ENCODE peak calls at places on chromosomes 6 and 20, in nine cellular contexts. T, A, P, N, E, S, O, M and I are unnamed samples.

GRCh38 chr6:115539531-115539930 is 521.2 kb downstream of the FRK start:
- DNase-seq in N (no peak), P (no peak), S (no peak), A (no peak), T (no peak), O (no peak), E (no peak), M (no peak), I (no peak)

GRCh38 chr6:101462576-101462975 is 69.1 kb downstream of the GRIK2 start:
- DNase-seq in A (no peak), O (peak), E (no peak), P (no peak), S (no peak), T (no peak), M (no peak), N (no peak), I (no peak)

GRCh38 chr6:146650799-146651481 is 52.2 kb downstream of the ADGB start:
- DNase-seq in M (no peak), T (no peak), S (no peak), E (no peak), A (no peak), O (no peak), N (no peak), P (no peak), I (no peak)

GRCh38 chr6:111866857-111867256 is 6.4 kb downstream of the FYN start:
- DNase-seq in S (no peak), A (no peak), M (no peak), O (no peak), T (no peak), E (no peak), P (no peak), N (no peak), I (no peak)

GRCh38 chr6:44068607-44069296 is 58.5 kb downstream of the MRPL14 start:
- DNase-seq in M (no peak), O (no peak), T (no peak), A (no peak), P (no peak), S (no peak), E (no peak), N (no peak), I (no peak)

GRCh38 chr6:83633609-83634008 is 75.3 kb downstream of the SNAP91 start:
- DNase-seq in E (no peak), S (no peak), O (no peak), M (peak), A (no peak), T (no peak), N (no peak), P (no peak), I (no peak)

GRCh38 chr6:35035481-35036030 is 105.6 kb downstream of the TCP11 start:
- DNase-seq in M (peak), A (no peak), S (no peak), E (no peak), T (no peak), O (no peak), N (no peak), P (no peak), I (no peak)

GRCh38 chr6:112780498-112781096 is 433.5 kb downstream of the RFPL4B start:
- DNase-seq in O (peak), N (peak), P (peak), S (peak), A (no peak), E (peak), M (peak), T (peak), I (peak)

GRCh38 chr6:136226027-136226673 is 24.0 kb downstream of the MTFR2 start:
- DNase-seq in E (peak), P (peak), O (peak), T (peak), N (peak), A (no peak), M (peak), S (peak), I (peak)

GRCh38 chr20:6180531-6180930 is 57.7 kb upstream of the FERMT1 start:
- DNase-seq in A (no peak), N (no peak), T (no peak), M (no peak), O (no peak), E (no peak), P (no peak), S (no peak), I (no peak)

GRCh38 chr6:30885481-30885998 is 1.2 kb downstream of the DDR1 start:
- DNase-seq in A (no peak), M (peak), T (peak), S (peak), E (no peak), N (peak), P (no peak), O (no peak), I (no peak)

GRCh38 chr6:108966855-108967755 is 118.9 kb downstream of the ARMC2 start:
- DNase-seq in O (peak), S (peak), T (peak), M (peak), P (no peak), A (no peak), E (no peak), N (no peak), I (peak)

GRCh38 chr6:52299598-52300144 is 15.1 kb upstream of the MCM3 start:
- DNase-seq in M (no peak), O (no peak), A (no peak), E (no peak), T (no peak), N (no peak), S (no peak), P (no peak), I (no peak)

GRCh38 chr6:11824986-11825385 is 46.4 kb upstream of the ADTRP start:
- DNase-seq in A (no peak), M (no peak), S (no peak), E (no peak), P (no peak), N (no peak), O (no peak), T (no peak), I (no peak)

GRCh38 chr6:163675611-163676010 is 261.1 kb downstream of the QKI start:
- DNase-seq in S (no peak), O (no peak), M (no peak), A (no peak), T (no peak), P (no peak), E (no peak), N (no peak), I (no peak)

GRCh38 chr6:121573466-121573865 is 138.0 kb downstream of the GJA1 start:
- DNase-seq in N (no peak), M (no peak), O (no peak), A (no peak), T (no peak), E (no peak), P (no peak), S (no peak), I (no peak)

GRCh38 chr6:138035070-138035469 is 72.1 kb downstream of the PERP start:
- DNase-seq in O (no peak), T (no peak), E (peak), M (peak), A (no peak), P (no peak), S (no peak), N (no peak), I (no peak)

GRCh38 chr6:160387887-160388286 is 39.7 kb downstream of the SLC22A3 start:
- DNase-seq in N (no peak), S (no peak), P (no peak), T (no peak), O (no peak), A (no peak), E (no peak), M (no peak), I (no peak)

GRCh38 chr6:16982827-16983226 is 119.0 kb upstream of the STMND1 start:
- DNase-seq in M (no peak), S (no peak), N (no peak), O (no peak), P (no peak), A (no peak), E (no peak), T (no peak), I (no peak)

GRCh38 chr6:163717106-163717764 is 302.7 kb downstream of the QKI start:
- DNase-seq in M (no peak), A (no peak), N (no peak), O (no peak), T (no peak), E (no peak), S (no peak), P (no peak), I (no peak)

GRCh38 chr20:46914789-46915359 is 20.2 kb downstream of the EYA2 start:
- DNase-seq in T (no peak), N (no peak), M (no peak), A (no peak), O (no peak), P (no peak), S (no peak), E (peak), I (no peak)

GRCh38 chr6:146670161-146670560 is 71.4 kb downstream of the ADGB start:
- DNase-seq in S (no peak), O (no peak), M (no peak), T (no peak), N (no peak), E (no peak), P (no peak), A (no peak), I (no peak)

GRCh38 chr6:43964659-43965570 is 162.3 kb downstream of the MRPL14 start:
- DNase-seq in P (no peak), E (peak), S (no peak), N (no peak), T (peak), O (no peak), A (no peak), M (no peak), I (no peak)

GRCh38 chr20:57621426-57622200 is 1.4 kb upstream of the ZBP1 start:
- DNase-seq in E (no peak), A (no peak), T (no peak), M (no peak), S (no peak), P (no peak), O (no peak), N (no peak), I (no peak)

GRCh38 chr6:85537055-85537494 is 56.6 kb downstream of the SNX14 start:
- DNase-seq in M (no peak), A (no peak), E (no peak), P (no peak), S (no peak), T (peak), N (no peak), O (no peak), I (peak)

GRCh38 chr6:148524509-148524908 is 181.9 kb downstream of the SASH1 start:
- DNase-seq in P (no peak), M (no peak), N (no peak), A (no peak), S (no peak), E (no peak), O (no peak), T (no peak), I (no peak)

GRCh38 chr6:106527979-106528378 is 101.3 kb downstream of the RTN4IP1 start:
- DNase-seq in P (no peak), T (no peak), S (no peak), M (no peak), A (no peak), N (no peak), O (no peak), E (no peak), I (no peak)

GRCh38 chr6:92723390-92723931 is 695.9 kb downstream of the EPHA7 start:
- DNase-seq in E (no peak), P (no peak), M (no peak), O (no peak), T (peak), N (no peak), A (no peak), S (no peak), I (no peak)

GRCh38 chr20:25064561-25064960 is 6.6 kb upstream of the ACSS1 start:
- DNase-seq in S (no peak), N (no peak), A (no peak), O (no peak), M (no peak), T (no peak), E (no peak), P (no peak), I (no peak)

GRCh38 chr20:52799130-52799529 is 173.0 kb upstream of the TSHZ2 start:
- DNase-seq in A (no peak), S (no peak), E (no peak), P (no peak), T (no peak), O (no peak), M (no peak), N (no peak), I (no peak)

GRCh38 chr20:25496968-25497401 is 88.3 kb downstream of the NINL start:
- DNase-seq in P (no peak), N (no peak), O (no peak), M (no peak), S (no peak), E (no peak), A (no peak), T (no peak), I (no peak)

GRCh38 chr6:50843842-50844241 is 25.2 kb downstream of the TFAP2B start:
- DNase-seq in N (no peak), S (no peak), A (no peak), M (no peak), P (no peak), E (no peak), O (no peak), T (no peak), I (no peak)

GRCh38 chr6:21586760-21587181 is 6.8 kb upstream of the SOX4 start:
- DNase-seq in M (no peak), S (no peak), N (no peak), P (peak), T (peak), E (peak), A (no peak), O (no peak), I (no peak)

GRCh38 chr6:146881228-146882181 is 282.7 kb downstream of the ADGB start:
- DNase-seq in T (no peak), N (no peak), S (no peak), O (no peak), M (no peak), A (no peak), E (no peak), P (no peak), I (no peak)

GRCh38 chr6:52407467-52407866 is 12.7 kb upstream of the EFHC1 start:
- DNase-seq in M (peak), E (no peak), A (no peak), S (peak), O (peak), N (no peak), T (peak), P (peak), I (peak)

GRCh38 chr6:101146389-101146788 is 247.1 kb upstream of the GRIK2 start:
- DNase-seq in T (no peak), O (no peak), E (no peak), S (no peak), M (no peak), P (no peak), N (no peak), A (no peak), I (no peak)

GRCh38 chr6:77650098-77650663 is 2.7 kb upstream of the MEI4 start:
- DNase-seq in E (no peak), M (peak), A (no peak), N (peak), S (peak), P (peak), T (no peak), O (no peak), I (no peak)

GRCh38 chr20:37856932-37857660 is 45.8 kb upstream of the VSTM2L start:
- DNase-seq in M (no peak), O (no peak), E (no peak), S (no peak), A (no peak), N (no peak), P (no peak), T (no peak), I (no peak)

GRCh38 chr20:5141615-5142014 is 14.8 kb downstream of the CDS2 start:
- DNase-seq in T (no peak), S (no peak), A (no peak), M (no peak), N (peak), P (no peak), O (no peak), E (no peak), I (no peak)

GRCh38 chr20:52083627-52084232 is 107.8 kb downstream of the ZFP64 start:
- DNase-seq in M (peak), O (peak), A (no peak), S (peak), P (peak), T (peak), N (peak), E (no peak), I (peak)